ENCODE peak calls at places on chromosomes 16 and 17, in four cellular contexts. H is GM23338, L is GM12878, Q is K562. O is an unnamed sample.

GRCh38 chr17:35795007-35795870 is at the start of gene MMP28:
- DNase-seq in H (peak), Q (peak), L (no peak), O (peak)

GRCh38 chr17:52298881-52299280 is 140.4 kb upstream of the CA10 start:
- DNase-seq in H (no peak), L (no peak), Q (no peak), O (no peak)

GRCh38 chr17:81097134-81097942 is 62.4 kb downstream of the BAIAP2 start:
- DNase-seq in L (no peak), Q (peak), H (peak), O (peak)

GRCh38 chr16:84815446-84815845 is 4.3 kb upstream of the CRISPLD2 start:
- DNase-seq in H (no peak), Q (no peak), L (no peak), O (no peak)

GRCh38 chr16:88876942-88877526 is 10.6 kb upstream of the PABPN1L start:
- DNase-seq in Q (no peak), L (no peak), H (no peak), O (no peak)

GRCh38 chr16:55301385-55302008 is 22.5 kb upstream of the IRX6 start:
- DNase-seq in Q (no peak), H (no peak), L (no peak), O (no peak)

GRCh38 chr17:67628580-67629013 is 89.1 kb upstream of the NOL11 start:
- DNase-seq in L (no peak), H (peak), Q (no peak), O (no peak)

GRCh38 chr16:88991813-88992350 is 14.9 kb upstream of the CBFA2T3 start:
- DNase-seq in L (no peak), H (no peak), Q (peak), O (no peak)

GRCh38 chr17:10052414-10052813 is 146.0 kb downstream of the GAS7 start:
- DNase-seq in L (peak), H (no peak), Q (no peak), O (no peak)

GRCh38 chr16:228917-229730 is at the start of gene LUC7L:
- DNase-seq in Q (peak), L (peak), H (peak), O (peak)

GRCh38 chr17:9090641-9091096 is 69.4 kb downstream of the NTN1 start:
- DNase-seq in L (no peak), H (no peak), Q (no peak), O (no peak)

GRCh38 chr16:85453-85782 is 7.4 kb downstream of the MPG start:
- DNase-seq in H (no peak), L (no peak), Q (no peak), O (no peak)

GRCh38 chr16:79192904-79193303 is 407.6 kb downstream of the MAF start:
- DNase-seq in L (no peak), Q (no peak), H (no peak), O (no peak)
- TF ChIP-seq JUNB in L (no peak), Q (no peak), H (no peak), O (no peak)

GRCh38 chr17:16878547-16879100 is 93.3 kb downstream of the TNFRSF13B start:
- DNase-seq in H (no peak), L (no peak), Q (no peak), O (no peak)
- TF ChIP-seq JUNB in H (no peak), L (no peak), Q (no peak), O (no peak)

DNA sequence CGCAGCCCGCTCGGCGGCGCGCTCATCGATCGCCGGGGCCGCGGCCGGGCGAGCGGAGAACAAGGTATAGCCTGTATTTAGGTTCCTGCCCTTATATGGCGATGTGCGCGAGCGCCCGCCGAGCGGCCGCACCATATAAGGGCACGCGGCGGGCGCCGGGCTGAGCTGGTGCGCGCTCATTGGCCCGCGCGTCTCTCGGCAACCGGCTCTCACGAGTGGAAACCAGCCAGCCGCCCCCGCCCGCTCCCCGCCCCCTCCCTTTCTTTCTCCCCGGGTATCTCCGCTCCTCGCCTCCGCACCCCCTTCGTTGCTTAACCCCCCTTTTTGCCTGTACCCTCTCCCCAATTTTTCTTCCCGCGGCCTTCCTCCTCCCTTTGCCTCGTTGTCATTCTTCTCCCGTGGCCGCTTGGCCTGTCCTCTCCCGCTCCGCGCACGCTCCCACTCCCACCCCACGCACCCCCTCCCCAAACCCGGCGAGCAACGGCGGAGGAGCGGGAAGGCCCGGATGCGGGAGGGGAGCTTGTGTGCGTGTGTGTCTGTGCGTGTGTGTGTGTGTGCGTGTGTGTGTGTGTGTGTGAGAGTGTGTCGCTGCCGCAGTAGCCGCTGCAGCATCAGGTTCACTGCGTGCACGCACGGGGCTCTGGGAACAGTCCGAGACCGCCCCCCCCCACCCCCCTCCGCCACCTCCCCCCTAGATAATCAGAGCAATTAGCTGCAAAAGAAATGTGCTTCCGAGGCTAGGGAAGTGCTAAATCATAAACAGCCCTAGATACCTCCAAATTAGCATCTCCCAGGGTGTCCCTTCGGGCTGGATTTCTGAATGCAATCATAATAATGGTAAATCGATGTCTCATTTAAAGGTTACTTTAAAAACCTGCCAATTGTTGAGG is 13.5 kb upstream of the CBX8 start:
- DNase-seq in H (peak), Q (peak), L (no peak), O (peak)
- TF ChIP-seq JUNB in H (no peak), Q (no peak), L (no peak), O (no peak)

GRCh38 chr16:12515346-12515745 is 288.3 kb downstream of the CPPED1 start:
- DNase-seq in H (no peak), Q (no peak), L (no peak), O (no peak)

GRCh38 chr16:12511308-12511707 is 292.4 kb downstream of the CPPED1 start:
- DNase-seq in Q (no peak), H (no peak), L (no peak), O (no peak)

GRCh38 chr16:12513791-12514175 is 289.9 kb downstream of the CPPED1 start:
- DNase-seq in Q (no peak), L (no peak), H (no peak), O (no peak)

GRCh38 chr16:12511708-12512107 is 292.0 kb downstream of the CPPED1 start:
- DNase-seq in H (no peak), L (no peak), Q (no peak), O (no peak)

GRCh38 chr16:12513057-12513790 is 290.5 kb downstream of the CPPED1 start:
- DNase-seq in H (no peak), L (no peak), Q (no peak), O (no peak)
- TF ChIP-seq JUNB in H (no peak), L (no peak), Q (no peak), O (no peak)